ENCODE peak calls at places on chromosomes 7 and 10, in seven cellular contexts. D, E, Z, T, L, C and X are unnamed samples.

GRCh38 chr10:118447478-118447877 is 105.4 kb upstream of the FAM204A start:
- DNase-seq in E (no peak), D (peak; percentile 22), Z (no peak), C (no peak), L (no peak), T (no peak), X (no peak)

GRCh38 chr10:132541601-132542011 is 4.0 kb downstream of the INPP5A start:
- DNase-seq in D (no peak), C (no peak), L (no peak), Z (no peak), T (no peak), E (no peak), X (no peak)

GRCh38 chr10:17781856-17782255 is 27.3 kb upstream of the MRC1 start:
- DNase-seq in C (peak; percentile 4), Z (no peak), E (no peak), L (no peak), D (no peak), T (no peak), X (no peak)

GRCh38 chr10:18204050-18204449 is 63.8 kb downstream of the CACNB2 start:
- DNase-seq in C (no peak), E (no peak), T (no peak), D (no peak), Z (no peak), L (no peak), X (no peak)

GRCh38 chr10:93473804-93474472 is 8.2 kb downstream of the MYOF start:
- DNase-seq in L (no peak), Z (no peak), T (no peak), C (no peak), D (no peak), E (no peak), X (no peak)

GRCh38 chr10:113732966-113733365 is 18.5 kb upstream of the PLEKHS1 start:
- DNase-seq in D (no peak), E (no peak), C (no peak), Z (no peak), T (no peak), L (no peak), X (no peak)

GRCh38 chr7:32680259-32681173 is 185.2 kb downstream of the AVL9 start:
- DNase-seq in C (no peak), D (peak; percentile 22), L (peak; percentile 44), T (peak; percentile 95), E (no peak), Z (no peak), X (no peak)

GRCh38 chr7:1085266-1085665 is 2.6 kb upstream of the GPER1 start:
- DNase-seq in Z (no peak), C (no peak), L (peak; percentile 55), T (no peak), D (no peak), E (no peak), X (no peak)

GRCh38 chr7:1529383-1530116 is 952 bp upstream of the MAFK start:
- DNase-seq in C (no peak), D (no peak), Z (no peak), L (no peak), T (no peak), E (peak; percentile 60), X (no peak)

GRCh38 chr10:68792115-68792514 is 35.2 kb upstream of the STOX1 start:
- DNase-seq in E (no peak), L (no peak), C (no peak), T (no peak), D (no peak), Z (no peak), X (no peak)

GRCh38 chr10:31604141-31604540 is 285.1 kb downstream of the ZEB1 start:
- DNase-seq in T (no peak), Z (no peak), L (no peak), E (no peak), D (peak; percentile 89), C (no peak), X (no peak)

GRCh38 chr7:33711231-33712019 is 193.9 kb upstream of the BMPER start:
- DNase-seq in T (no peak), Z (no peak), C (peak; percentile 62), L (no peak), E (no peak), D (no peak), X (no peak)

GRCh38 chr7:142108728-142109505 is 2.6 kb upstream of the MGAM2 start:
- DNase-seq in Z (no peak), E (no peak), L (no peak), C (no peak), T (peak; percentile 42), D (no peak), X (no peak)

GRCh38 chr10:110044681-110045080 is 36.9 kb downstream of the ADD3 start:
- DNase-seq in L (no peak), E (no peak), T (no peak), C (no peak), Z (no peak), D (no peak), X (no peak)

GRCh38 chr7:82105463-82105862 is 335.6 kb upstream of the HGF start:
- DNase-seq in Z (no peak), D (peak; percentile 52), C (no peak), L (no peak), E (no peak), T (no peak), X (no peak)

GRCh38 chr10:124119933-124120332 is 26.5 kb upstream of the CHST15 start:
- DNase-seq in D (no peak), T (no peak), L (no peak), C (no peak), E (peak; percentile 72), Z (no peak), X (no peak)

GRCh38 chr10:13233358-13233757 is 816 bp downstream of the UCMA start:
- DNase-seq in E (no peak), C (no peak), L (no peak), Z (no peak), T (no peak), D (no peak), X (no peak)

GRCh38 chr7:105769951-105770628 is 106.3 kb downstream of the ATXN7L1 start:
- DNase-seq in C (no peak), T (peak; percentile 34), E (no peak), L (no peak), D (no peak), Z (peak; percentile 32), X (no peak)

GRCh38 chr10:73239908-73240307 is 7.1 kb downstream of the DNAJC9 start:
- DNase-seq in T (no peak), D (no peak), E (no peak), C (no peak), L (no peak), Z (no peak), X (no peak)

GRCh38 chr10:93067443-93068365 is 6.0 kb upstream of the CYP26A1 start:
- DNase-seq in C (no peak), D (no peak), T (no peak), E (no peak), Z (peak; percentile 28), L (no peak), X (no peak)

GRCh38 chr10:5343092-5343491 is 21.7 kb upstream of the UCN3 start:
- DNase-seq in D (no peak), T (no peak), Z (no peak), E (no peak), C (no peak), L (no peak), X (no peak)

GRCh38 chr10:112184379-112184778 is 814 bp upstream of the GPAM start:
- DNase-seq in T (no peak), L (no peak), Z (no peak), E (no peak), C (no peak), D (no peak), X (no peak)

GRCh38 chr10:13376771-13377170 is 28.7 kb upstream of the SEPHS1 start:
- DNase-seq in E (no peak), D (no peak), T (no peak), Z (no peak), L (no peak), C (no peak), X (no peak)

GRCh38 chr10:5811387-5811821 is 1.8 kb downstream of the GDI2 start:
- DNase-seq in Z (no peak), L (no peak), C (peak; percentile 67), T (no peak), E (no peak), D (peak; percentile 11), X (no peak)

GRCh38 chr7:47826754-47827153 is 121.5 kb downstream of the PKD1L1 start:
- DNase-seq in E (no peak), Z (no peak), C (no peak), L (no peak), D (no peak), T (no peak), X (no peak)

GRCh38 chr10:60086862-60087261 is 180.5 kb upstream of the CCDC6 start:
- DNase-seq in T (no peak), C (no peak), E (no peak), L (no peak), Z (peak; percentile 24), D (no peak), X (no peak)

DNA sequence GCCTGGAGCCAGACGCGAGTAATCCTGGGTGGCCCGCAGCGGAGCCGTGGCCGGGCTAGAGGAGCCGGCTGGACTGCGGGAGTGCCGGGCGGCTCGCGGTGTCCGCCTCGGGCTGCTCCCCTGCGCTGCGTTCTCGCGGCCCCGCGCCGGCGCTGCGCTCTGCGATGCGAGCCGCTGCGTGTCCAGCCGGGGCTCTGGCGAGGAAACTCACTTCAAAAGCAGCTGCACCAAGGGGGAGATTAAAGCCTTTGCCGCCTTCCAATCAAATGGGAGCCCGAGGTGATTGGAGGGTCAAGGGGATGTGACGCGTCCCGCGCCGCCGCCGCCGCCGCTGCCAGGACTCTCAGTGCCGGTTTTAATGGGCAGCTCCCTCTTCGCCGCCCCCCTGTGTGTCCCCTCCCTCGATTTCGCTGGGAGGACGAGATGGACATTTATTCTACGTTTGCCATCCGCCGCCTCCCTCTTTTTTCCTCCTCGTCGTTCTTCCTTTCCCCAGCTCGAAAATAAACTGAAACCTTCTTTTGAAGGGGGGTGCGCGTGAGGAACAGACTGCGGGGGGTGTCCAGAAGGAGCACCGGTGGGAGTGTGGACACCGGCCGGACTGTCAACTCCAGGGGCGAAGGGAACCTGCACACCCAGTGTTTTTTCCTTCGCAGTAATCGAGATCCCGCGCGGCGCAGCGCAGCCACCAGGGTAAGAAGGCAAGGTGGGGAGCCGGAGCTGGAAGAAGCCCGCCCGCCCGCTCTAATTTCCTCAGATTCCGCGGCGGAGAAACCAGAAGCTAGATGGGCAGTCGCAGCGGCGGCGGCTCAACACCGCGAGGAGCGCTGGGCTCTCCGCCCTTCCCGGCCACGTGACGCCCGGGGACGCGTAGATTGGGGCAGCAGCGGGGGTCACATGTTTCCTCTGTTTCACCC is at the start of gene ZNF503:
- DNase-seq in Z (peak; percentile 84), D (peak; percentile 74), C (peak; percentile 99), T (peak; percentile 98), L (peak; percentile 97), E (peak; percentile 98), X (peak; percentile 96)
- TF ChIP-seq CTCF in Z (no peak), D (peak; percentile 8), C (peak; percentile 26), T (no peak), L (no peak), E (peak; percentile 7), X (peak; percentile 9)

GRCh38 chr10:120941468-120941867 is 90.3 kb downstream of the WDR11 start:
- DNase-seq in T (peak; percentile 20), D (no peak), Z (no peak), C (no peak), E (no peak), L (no peak), X (no peak)
- TF ChIP-seq CTCF in T (no peak), D (no peak), Z (no peak), C (no peak), E (no peak), L (no peak), X (no peak)

GRCh38 chr10:125348536-125348935 is 188.2 kb upstream of the CTBP2 start:
- DNase-seq in D (no peak), E (no peak), T (no peak), C (no peak), L (no peak), Z (no peak), X (no peak)
- TF ChIP-seq CTCF in D (no peak), E (no peak), T (no peak), C (no peak), L (no peak), Z (no peak), X (no peak)

GRCh38 chr7:96004598-96004997 is 232.2 kb downstream of the DYNC1I1 start:
- DNase-seq in D (peak; percentile 47), E (no peak), L (no peak), Z (no peak), T (no peak), C (no peak), X (no peak)
- TF ChIP-seq CTCF in D (peak; percentile 37), E (no peak), L (no peak), Z (no peak), T (no peak), C (no peak), X (no peak)